ENCODE peak calls at places on chromosome 7, in seven cellular contexts. N is neuronal stem cell, Z is mesenchymal stem cell, G is IMR-90, Q is H9, V is mesendoderm, W is H1. P is an unnamed sample.

GRCh38 chr7:130180571-130180971 is 24.6 kb downstream of the TMEM209 start:
- DNase-seq in N (no peak), Z (peak), G (peak), Q (no peak), V (no peak), W (no peak), P (no peak)

GRCh38 chr7:131284702-131285419 is 42.8 kb upstream of the MKLN1 start:
- DNase-seq in N (peak), Z (peak), G (no peak), Q (peak), V (no peak), W (no peak), P (no peak)

GRCh38 chr7:155141562-155141961 is 71.4 kb downstream of the HTR5A start:
- DNase-seq in N (no peak), Z (no peak), G (no peak), Q (no peak), V (peak), W (no peak), P (no peak)

GRCh38 chr7:8765374-8765773 is 332.0 kb downstream of the NXPH1 start:
- DNase-seq in N (no peak), Z (no peak), G (no peak), Q (no peak), V (no peak), W (no peak), P (no peak)

GRCh38 chr7:110386914-110387313 is 704.0 kb upstream of the LRRN3 start:
- DNase-seq in N (no peak), Z (peak), G (peak), Q (no peak), V (peak), W (no peak), P (peak)

GRCh38 chr7:31744294-31744874 is 57.4 kb downstream of the PPP1R17 start:
- DNase-seq in N (peak), Z (peak), G (peak), Q (peak), V (peak), W (peak), P (peak)

GRCh38 chr7:92720604-92721350 is 115.6 kb downstream of the CDK6 start:
- DNase-seq in N (no peak), Z (no peak), G (no peak), Q (no peak), V (no peak), W (no peak), P (no peak)

GRCh38 chr7:127250312-127251047 is 2.3 kb downstream of the GRM8 start:
- DNase-seq in N (no peak), Z (no peak), G (no peak), Q (no peak), V (no peak), W (no peak), P (no peak)

GRCh38 chr7:134916428-134916883 is 69.9 kb upstream of the AGBL3 start:
- DNase-seq in N (no peak), Z (no peak), G (no peak), Q (no peak), V (no peak), W (no peak), P (no peak)

GRCh38 chr7:1668486-1668931 is 1.6 kb upstream of the ELFN1 start:
- DNase-seq in N (peak), Z (peak), G (no peak), Q (peak), V (peak), W (peak), P (no peak)

GRCh38 chr7:87416682-87417587 is 58.5 kb downstream of the ABCB4 start:
- DNase-seq in N (peak), Z (peak), G (peak), Q (no peak), V (peak), W (peak), P (peak)

DNA sequence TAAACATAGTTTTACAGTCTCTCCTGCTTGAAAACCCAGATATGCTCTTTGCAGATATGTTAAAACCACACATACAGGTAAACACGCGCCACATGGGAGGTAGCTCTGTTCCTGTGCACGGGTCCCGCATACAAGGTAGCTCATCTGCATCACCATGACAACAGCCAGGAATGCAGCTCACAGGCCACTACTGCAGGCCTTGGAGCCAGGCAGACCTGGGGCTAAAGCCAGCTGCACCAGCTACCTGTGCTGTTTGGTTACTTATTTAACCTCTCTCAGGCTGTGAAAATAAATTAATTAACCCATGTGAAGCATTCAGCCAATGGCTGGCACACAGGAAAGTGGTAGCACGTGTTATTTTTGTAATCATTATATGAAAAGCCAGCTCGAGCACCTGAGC is 428.3 kb downstream of the TNS3 start:
- DNase-seq in N (no peak), Z (no peak), G (no peak), Q (peak), V (peak), W (peak), P (peak)
- H3K9ac ChIP-seq in N (no peak), Z (no peak), G (peak), Q (no peak), V (no peak), W (no peak), P (no peak)

GRCh38 chr7:107007892-107008287 is 36.6 kb upstream of the PRKAR2B start:
- DNase-seq in N (no peak), Z (no peak), G (no peak), Q (no peak), V (peak), W (no peak), P (peak)
- H3K18ac ChIP-seq in N (no peak), Z (no peak), G (no peak), Q (no peak), V (no peak), W (no peak), P (no peak)

GRCh38 chr7:26649388-26649787 is 215.0 kb downstream of the SKAP2 start:
- DNase-seq in N (no peak), Z (no peak), G (no peak), Q (no peak), V (no peak), W (no peak), P (peak)
- H3K9ac ChIP-seq in N (no peak), Z (no peak), G (no peak), Q (no peak), V (no peak), W (no peak), P (no peak)

GRCh38 chr7:22563621-22564241 is 63.7 kb upstream of the STEAP1B start:
- DNase-seq in N (no peak), Z (peak), G (peak), Q (no peak), V (peak), W (no peak), P (no peak)
- H3K18ac ChIP-seq in N (peak), Z (peak), G (peak), Q (no peak), V (peak), W (peak), P (peak)